ENCODE peak calls at places on chromosomes 6 and 20, in eight cellular contexts. I, Y, H, D, F, L, N and G are unnamed samples.

GRCh38 chr6:126318797-126319196 is 21.1 kb upstream of the CENPW start:
- DNase-seq in L (no peak), D (no peak), N (no peak), H (no peak), Y (no peak), I (no peak), F (no peak), G (no peak)

GRCh38 chr6:3139090-3139903 is 18.0 kb downstream of the TUBB2A start:
- DNase-seq in Y (peak), I (no peak), L (peak), H (no peak), D (no peak), N (no peak), F (peak), G (peak)

GRCh38 chr6:15249371-15250019 is 3.6 kb downstream of the JARID2 start:
- DNase-seq in D (no peak), I (no peak), H (no peak), L (no peak), F (no peak), N (no peak), Y (no peak), G (no peak)

GRCh38 chr6:27280064-27280539 is 32.0 kb downstream of the POM121L2 start:
- DNase-seq in Y (no peak), H (peak), F (no peak), L (no peak), D (peak), N (no peak), I (peak), G (no peak)

GRCh38 chr20:4708856-4709255 is 12.9 kb upstream of the PRND start:
- DNase-seq in I (no peak), N (no peak), F (no peak), H (no peak), Y (no peak), L (no peak), D (no peak), G (no peak)

GRCh38 chr6:161618816-161619454 is 345.1 kb upstream of the AGPAT4 start:
- DNase-seq in L (peak), D (peak), I (no peak), Y (peak), N (no peak), H (peak), F (peak), G (no peak)

GRCh38 chr6:37170273-37171140 is 555 bp downstream of the PIM1 start:
- DNase-seq in D (peak), Y (no peak), L (peak), H (no peak), F (peak), N (peak), I (peak), G (no peak)

GRCh38 chr20:4951299-4951698 is 50.0 kb downstream of the SLC23A2 start:
- DNase-seq in H (peak), D (no peak), F (no peak), I (no peak), Y (peak), L (peak), N (no peak), G (no peak)

GRCh38 chr6:44051516-44051915 is 75.7 kb downstream of the MRPL14 start:
- DNase-seq in Y (no peak), D (no peak), N (no peak), H (no peak), L (no peak), F (peak), I (no peak), G (no peak)

GRCh38 chr6:80132942-80133517 is 26.6 kb downstream of the BCKDHB start:
- DNase-seq in F (peak), H (peak), N (peak), Y (peak), D (peak), L (peak), I (peak), G (peak)

GRCh38 chr6:22271044-22271443 is 25.8 kb downstream of the PRL start:
- DNase-seq in L (no peak), H (no peak), D (no peak), I (no peak), N (no peak), Y (no peak), F (no peak), G (no peak)

GRCh38 chr6:2429460-2429859 is 184.1 kb upstream of the GMDS start:
- DNase-seq in L (no peak), H (no peak), D (no peak), F (no peak), N (no peak), Y (no peak), I (no peak), G (no peak)

GRCh38 chr6:110720066-110720465 is 95.2 kb downstream of the CDK19 start:
- DNase-seq in Y (no peak), N (no peak), D (no peak), H (no peak), I (no peak), F (no peak), L (no peak), G (no peak)

GRCh38 chr6:26086214-26086613 is 1.0 kb upstream of the HFE start:
- DNase-seq in Y (no peak), I (peak), N (peak), F (no peak), D (no peak), H (no peak), L (no peak), G (no peak)

GRCh38 chr6:35178932-35179832 is 34.6 kb upstream of the SCUBE3 start:
- DNase-seq in H (no peak), I (no peak), F (no peak), L (no peak), Y (no peak), D (peak), N (no peak), G (no peak)

GRCh38 chr20:35881676-35882075 is 72.6 kb downstream of the SCAND1 start:
- DNase-seq in F (no peak), L (no peak), D (no peak), I (no peak), Y (no peak), N (no peak), H (no peak), G (no peak)

GRCh38 chr6:121309768-121310473 is 24.4 kb downstream of the TBC1D32 start:
- DNase-seq in Y (no peak), H (no peak), N (no peak), L (no peak), F (no peak), D (no peak), I (no peak), G (no peak)

GRCh38 chr20:23435675-23436539 is 3.6 kb upstream of the CSTL1 start:
- DNase-seq in I (no peak), Y (no peak), D (no peak), H (no peak), F (peak), L (no peak), N (no peak), G (no peak)

GRCh38 chr6:7086488-7086887 is 21.3 kb upstream of the RREB1 start:
- DNase-seq in F (peak), L (no peak), D (no peak), N (no peak), H (no peak), I (peak), Y (no peak), G (no peak)

GRCh38 chr20:17889226-17889625 is 79.4 kb downstream of the SNX5 start:
- DNase-seq in D (no peak), Y (no peak), H (peak), F (no peak), N (no peak), I (no peak), L (no peak), G (no peak)

GRCh38 chr6:135280375-135281136 is 99.4 kb downstream of the MYB start:
- DNase-seq in Y (no peak), H (no peak), F (peak), N (no peak), D (no peak), I (no peak), L (no peak), G (no peak)

GRCh38 chr6:124962617-124963415 is 579 bp downstream of the RNF217 start:
- DNase-seq in F (peak), I (no peak), D (peak), Y (peak), L (peak), H (no peak), N (no peak), G (no peak)

GRCh38 chr6:45445364-45445748 is 67.6 kb upstream of the SUPT3H start:
- DNase-seq in N (no peak), D (no peak), F (no peak), H (no peak), L (no peak), I (no peak), Y (no peak), G (no peak)

GRCh38 chr6:137749595-137750215 is 117.4 kb upstream of the TNFAIP3 start:
- DNase-seq in Y (no peak), F (no peak), I (no peak), N (no peak), H (no peak), D (no peak), L (no peak), G (no peak)

GRCh38 chr6:170051229-170052172 is 239.4 kb downstream of the DLL1 start:
- DNase-seq in I (no peak), D (no peak), Y (no peak), F (no peak), N (no peak), H (no peak), L (no peak), G (no peak)

GRCh38 chr20:20450461-20451027 is 82.6 kb downstream of the INSM1 start:
- DNase-seq in Y (peak), D (no peak), I (no peak), F (peak), L (no peak), H (no peak), N (no peak), G (no peak)

GRCh38 chr6:29584821-29585220 is at the start of gene OR2H2:
- DNase-seq in N (no peak), I (no peak), H (no peak), Y (no peak), L (no peak), D (no peak), F (no peak), G (no peak)

GRCh38 chr20:47704746-47705496 is 80.4 kb downstream of the SULF2 start:
- DNase-seq in I (no peak), L (no peak), D (no peak), Y (peak), F (peak), H (no peak), N (no peak), G (no peak)

GRCh38 chr6:26659042-26659359 is 545 bp downstream of the ZNF322 start:
- DNase-seq in I (no peak), Y (no peak), F (no peak), L (no peak), H (no peak), D (no peak), N (no peak), G (no peak)

GRCh38 chr6:113672691-113673149 is 184.4 kb upstream of the MARCKS start:
- DNase-seq in F (peak), Y (no peak), N (no peak), I (no peak), H (no peak), L (no peak), D (no peak), G (no peak)

GRCh38 chr6:107409942-107410341 is 49.4 kb downstream of the PDSS2 start:
- DNase-seq in I (no peak), N (no peak), D (no peak), F (no peak), H (no peak), L (no peak), Y (no peak), G (no peak)

GRCh38 chr6:7636151-7636550 is 46.2 kb downstream of the SNRNP48 start:
- DNase-seq in Y (peak), H (no peak), F (no peak), I (no peak), N (no peak), D (no peak), L (no peak), G (no peak)

GRCh38 chr6:106527979-106528378 is 101.3 kb downstream of the RTN4IP1 start:
- DNase-seq in H (peak), D (no peak), N (no peak), F (no peak), L (peak), Y (no peak), I (no peak), G (no peak)